ENCODE peak calls at places on chromosome 16, in six cellular contexts. H is nucleus accumbens; P is mesenchymal stem cell; I is effector CD8-positive, alpha-beta T cell; K is HTR-8/SVneo; D is stimulated activated CD8-positive, alpha-beta memory T cell treated with anti-CD3 and anti-CD28 coated beads, Interleukin-2, amount 100 ng/mL, for 48 hours. A is an unnamed sample.

GRCh38 chr16:3481696-3482658 is 13.3 kb downstream of the C16orf90 start:
- DNase-seq in I (no peak), D (no peak), H (no peak), P (no peak), K (no peak), A (no peak)

GRCh38 chr16:3025032-3026002 is 1.5 kb downstream of the THOC6 start:
- DNase-seq in K (no peak), P (no peak), I (no peak), D (no peak), H (no peak), A (peak)

GRCh38 chr16:84765606-84766580 is 53.9 kb upstream of the CRISPLD2 start:
- DNase-seq in K (no peak), P (no peak), I (no peak), D (no peak), H (no peak), A (no peak)

GRCh38 chr16:27819881-27820610 is 243.5 kb downstream of the GSG1L start:
- DNase-seq in H (no peak), P (no peak), D (no peak), K (no peak), I (no peak), A (no peak)

GRCh38 chr16:31194898-31195297 is 7.7 kb downstream of the PYCARD start:
- DNase-seq in H (no peak), K (no peak), P (no peak), D (no peak), I (no peak), A (no peak)

GRCh38 chr16:14013145-14013570 is 58.0 kb upstream of the MRTFB start:
- DNase-seq in I (no peak), D (no peak), K (no peak), H (no peak), P (no peak), A (no peak)

GRCh38 chr16:75497558-75497957 is 2.3 kb upstream of the CHST6 start:
- DNase-seq in I (no peak), K (no peak), P (no peak), H (no peak), D (no peak), A (no peak)

GRCh38 chr16:71788578-71788977 is 20.1 kb downstream of the AP1G1 start:
- DNase-seq in I (no peak), K (no peak), D (no peak), H (no peak), P (no peak), A (no peak)

GRCh38 chr16:35506018-35506897 is 2046.8 kb downstream of the TP53TG3F start:
- DNase-seq in D (no peak), P (no peak), I (no peak), K (no peak), H (no peak), A (no peak)

GRCh38 chr16:88534731-88535141 is 35.5 kb upstream of the ZC3H18 start:
- DNase-seq in K (peak), H (no peak), I (no peak), D (peak), P (peak), A (peak)

GRCh38 chr16:72530434-72530833 is 358.5 kb upstream of the PMFBP1 start:
- DNase-seq in K (peak), H (no peak), D (no peak), I (no peak), P (peak), A (no peak)

GRCh38 chr16:3608069-3608468 is 3.3 kb downstream of the SLX4 start:
- DNase-seq in K (no peak), P (no peak), D (no peak), I (no peak), H (no peak), A (no peak)

GRCh38 chr16:57818377-57819055 is 16.2 kb upstream of the KIFC3 start:
- DNase-seq in K (no peak), H (no peak), I (no peak), P (no peak), D (no peak), A (no peak)

GRCh38 chr16:62977876-62978275 is 941.6 kb upstream of the CDH8 start:
- DNase-seq in K (no peak), I (no peak), H (no peak), D (no peak), P (no peak), A (no peak)

GRCh38 chr16:31061126-31061812 is 12.8 kb downstream of the ZNF668 start:
- DNase-seq in K (no peak), I (no peak), D (no peak), P (no peak), H (no peak), A (no peak)

GRCh38 chr16:85583491-85584181 is 29.5 kb upstream of the GSE1 start:
- DNase-seq in P (peak), I (no peak), D (no peak), K (no peak), H (no peak), A (no peak)

GRCh38 chr16:56848955-56849689 is 15.9 kb upstream of the SLC12A3 start:
- DNase-seq in K (no peak), P (peak), D (no peak), I (no peak), H (no peak), A (peak)

GRCh38 chr16:68704232-68704867 is 32.7 kb upstream of the CDH1 start:
- DNase-seq in H (peak), D (peak), K (peak), P (peak), I (peak), A (peak)

A was measured in aorta.